ENCODE peak calls at places on chromosomes 6 and 20, in five cellular contexts. One of them, this sample, is unnamed.

GRCh38 chr20:14507711-14508110 is 170.3 kb upstream of the FLRT3 start:
- DNase-seq in thoracic aorta: no peak
- DNase-seq in fibroblast of lung: no peak
- DNase-seq in lower lobe of right lung: no peak
- DNase-seq in heart right ventricle: no peak
- DNase-seq in this sample: no peak

GRCh38 chr6:85126448-85127178 is 323.3 kb upstream of the NT5E start:
- DNase-seq in thoracic aorta: no peak
- DNase-seq in fibroblast of lung: peak; percentile 15
- DNase-seq in lower lobe of right lung: peak; percentile 46
- DNase-seq in heart right ventricle: no peak
- DNase-seq in this sample: peak; percentile 56

GRCh38 chr6:67287566-67287965 is 1347.5 kb upstream of the ADGRB3 start:
- DNase-seq in thoracic aorta: no peak
- DNase-seq in fibroblast of lung: no peak
- DNase-seq in lower lobe of right lung: no peak
- DNase-seq in heart right ventricle: no peak
- DNase-seq in this sample: no peak

GRCh38 chr6:69812746-69813427 is 16.1 kb upstream of the LMBRD1 start:
- DNase-seq in thoracic aorta: no peak
- DNase-seq in fibroblast of lung: no peak
- DNase-seq in lower lobe of right lung: no peak
- DNase-seq in heart right ventricle: no peak
- DNase-seq in this sample: no peak

GRCh38 chr6:111601875-111602274 is 3.8 kb downstream of the TRAF3IP2 start:
- DNase-seq in thoracic aorta: no peak
- DNase-seq in fibroblast of lung: peak; percentile 79
- DNase-seq in lower lobe of right lung: no peak
- DNase-seq in heart right ventricle: peak; percentile 73
- DNase-seq in this sample: no peak

GRCh38 chr20:19885981-19886665 is 128.1 kb downstream of the RIN2 start:
- DNase-seq in thoracic aorta: no peak
- DNase-seq in fibroblast of lung: peak; percentile 52
- DNase-seq in lower lobe of right lung: peak; percentile 70
- DNase-seq in heart right ventricle: peak; percentile 46
- DNase-seq in this sample: peak; percentile 58

GRCh38 chr6:33080127-33081089 is 4.6 kb downstream of the HLA-DPB1 start:
- DNase-seq in thoracic aorta: peak; percentile 35
- DNase-seq in fibroblast of lung: peak; percentile 49
- DNase-seq in lower lobe of right lung: peak; percentile 74
- DNase-seq in heart right ventricle: peak; percentile 80
- DNase-seq in this sample: peak; percentile 60

GRCh38 chr20:7003598-7003997 is 236.1 kb downstream of the BMP2 start:
- DNase-seq in thoracic aorta: no peak
- DNase-seq in fibroblast of lung: peak; percentile 20
- DNase-seq in lower lobe of right lung: no peak
- DNase-seq in heart right ventricle: no peak
- DNase-seq in this sample: no peak

GRCh38 chr6:6683964-6684363 is 95.4 kb downstream of the LY86 start:
- DNase-seq in thoracic aorta: no peak
- DNase-seq in fibroblast of lung: no peak
- DNase-seq in lower lobe of right lung: no peak
- DNase-seq in heart right ventricle: no peak
- DNase-seq in this sample: no peak
- H3K4me1 ChIP-seq in thoracic aorta: no peaks in the 10 kb centered on the region
- H3K4me1 ChIP-seq in fibroblast of lung: no peaks in the 10 kb centered on the region
- H3K4me1 ChIP-seq in lower lobe of right lung: peaks cover 67% of the 10 kb centered on the region
- H3K4me1 ChIP-seq in heart right ventricle: peaks cover 70% of the 10 kb centered on the region
- H3K4me1 ChIP-seq in this sample: peaks cover 17% of the 10 kb centered on the region

GRCh38 chr6:6604015-6604414 is 15.5 kb downstream of the LY86 start:
- DNase-seq in thoracic aorta: no peak
- DNase-seq in fibroblast of lung: no peak
- DNase-seq in lower lobe of right lung: no peak
- DNase-seq in heart right ventricle: no peak
- DNase-seq in this sample: no peak
- H3K9me3 ChIP-seq in thoracic aorta: no peaks in the 10 kb centered on the region
- H3K9me3 ChIP-seq in fibroblast of lung: no peaks in the 10 kb centered on the region
- H3K9me3 ChIP-seq in lower lobe of right lung: peaks cover 10% of the 10 kb centered on the region
- H3K9me3 ChIP-seq in heart right ventricle: peaks cover 13% of the 10 kb centered on the region
- H3K9me3 ChIP-seq in this sample: peaks cover 8% of the 10 kb centered on the region

DNA sequence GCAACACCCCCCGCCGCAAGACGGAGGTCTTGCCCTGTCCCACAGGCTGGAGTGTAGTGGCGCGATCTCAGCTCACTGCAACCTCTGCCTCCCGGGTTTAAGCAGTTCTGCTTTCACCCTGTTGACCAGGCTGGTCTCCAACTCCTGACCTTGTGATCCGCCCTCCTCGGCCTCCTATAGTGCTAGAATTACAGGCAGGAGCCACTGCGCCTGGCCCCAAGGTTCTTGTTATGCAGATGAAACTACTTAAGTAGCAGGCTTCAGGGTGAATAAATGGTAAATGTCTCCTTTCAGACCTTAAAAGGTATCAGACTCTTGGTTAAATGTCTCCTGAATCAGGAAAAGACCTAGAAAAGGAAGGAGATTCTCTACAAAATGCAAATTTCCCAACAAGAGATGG is 95.4 kb upstream of the TMEM181 start:
- DNase-seq in thoracic aorta: no peak
- DNase-seq in fibroblast of lung: no peak
- DNase-seq in lower lobe of right lung: no peak
- DNase-seq in heart right ventricle: no peak
- DNase-seq in this sample: no peak
- H3K4me1 ChIP-seq in thoracic aorta: no peaks in the 10 kb centered on the region
- H3K4me1 ChIP-seq in fibroblast of lung: no peaks in the 10 kb centered on the region
- H3K4me1 ChIP-seq in lower lobe of right lung: no peaks in the 10 kb centered on the region
- H3K4me1 ChIP-seq in heart right ventricle: no peaks in the 10 kb centered on the region
- H3K4me1 ChIP-seq in this sample: no peaks in the 10 kb centered on the region

DNA sequence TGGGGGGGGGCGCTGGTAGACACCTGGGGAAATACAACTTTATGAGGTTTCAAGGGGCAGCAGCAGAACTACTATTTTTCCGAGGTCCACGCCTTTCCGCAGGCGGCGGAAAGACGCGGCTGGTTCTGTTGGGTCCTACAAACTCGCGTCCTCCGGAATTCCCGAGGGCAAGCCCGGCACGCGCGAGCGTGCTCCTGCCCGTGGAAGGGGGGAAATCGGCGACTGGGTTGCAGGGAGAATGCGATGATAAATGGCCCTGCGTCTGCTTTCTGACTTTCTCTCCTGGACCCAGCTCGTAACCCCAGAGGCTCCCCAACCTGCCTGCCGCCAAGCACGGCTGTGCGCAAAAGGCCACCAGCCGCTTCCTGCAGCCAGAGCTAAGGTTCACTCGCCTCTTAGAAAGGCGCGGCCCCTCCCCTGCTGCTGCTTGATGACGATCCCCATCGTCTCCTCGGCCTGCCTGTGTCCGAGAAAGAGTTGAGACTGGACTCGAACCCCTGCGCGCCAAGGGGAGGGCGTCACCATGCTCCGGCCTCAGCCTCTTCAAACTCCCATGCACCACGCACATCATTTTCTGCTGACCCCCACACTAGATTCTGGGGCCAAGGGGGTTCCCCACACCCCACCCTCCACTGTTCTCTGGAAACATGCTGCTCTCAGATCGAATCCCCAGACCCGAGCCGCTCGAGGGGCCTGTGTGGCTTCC is 6.7 kb downstream of the FOXA2 start:
- DNase-seq in thoracic aorta: no peak
- DNase-seq in fibroblast of lung: no peak
- DNase-seq in lower lobe of right lung: peak; percentile 84
- DNase-seq in heart right ventricle: no peak
- DNase-seq in this sample: no peak
- H3K9me3 ChIP-seq in thoracic aorta: no peaks in the 10 kb centered on the region
- H3K9me3 ChIP-seq in fibroblast of lung: no peaks in the 10 kb centered on the region
- H3K9me3 ChIP-seq in lower lobe of right lung: no peaks in the 10 kb centered on the region
- H3K9me3 ChIP-seq in heart right ventricle: no peaks in the 10 kb centered on the region
- H3K9me3 ChIP-seq in this sample: no peaks in the 10 kb centered on the region

DNA sequence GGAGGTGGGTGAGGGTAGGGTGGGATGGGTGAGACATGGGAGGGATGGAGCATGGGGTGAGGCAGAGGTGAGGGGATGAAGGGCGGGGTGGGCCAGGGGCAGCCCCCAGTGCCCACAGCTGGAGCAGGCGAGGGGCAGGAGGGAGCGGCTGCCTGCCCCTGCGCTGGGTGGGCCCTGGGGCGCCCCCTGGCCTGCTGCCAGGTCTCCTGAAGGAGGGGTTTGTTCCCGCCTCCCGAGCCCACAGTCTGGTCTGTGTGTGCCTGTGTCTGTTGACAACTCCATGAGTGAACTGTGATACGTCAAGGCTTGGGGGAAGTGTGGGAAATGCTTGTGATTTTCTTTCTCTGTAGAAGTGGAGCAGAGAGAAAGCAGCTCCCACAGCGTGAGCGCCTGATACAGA is 10.9 kb upstream of the MRGBP start:
- DNase-seq in thoracic aorta: no peak
- DNase-seq in fibroblast of lung: no peak
- DNase-seq in lower lobe of right lung: no peak
- DNase-seq in heart right ventricle: no peak
- DNase-seq in this sample: no peak
- H3K4me1 ChIP-seq in thoracic aorta: no peaks in the 10 kb centered on the region
- H3K4me1 ChIP-seq in fibroblast of lung: no peaks in the 10 kb centered on the region
- H3K4me1 ChIP-seq in lower lobe of right lung: no peaks in the 10 kb centered on the region
- H3K4me1 ChIP-seq in heart right ventricle: peaks cover 19% of the 10 kb centered on the region
- H3K4me1 ChIP-seq in this sample: peaks cover 5% of the 10 kb centered on the region

DNA sequence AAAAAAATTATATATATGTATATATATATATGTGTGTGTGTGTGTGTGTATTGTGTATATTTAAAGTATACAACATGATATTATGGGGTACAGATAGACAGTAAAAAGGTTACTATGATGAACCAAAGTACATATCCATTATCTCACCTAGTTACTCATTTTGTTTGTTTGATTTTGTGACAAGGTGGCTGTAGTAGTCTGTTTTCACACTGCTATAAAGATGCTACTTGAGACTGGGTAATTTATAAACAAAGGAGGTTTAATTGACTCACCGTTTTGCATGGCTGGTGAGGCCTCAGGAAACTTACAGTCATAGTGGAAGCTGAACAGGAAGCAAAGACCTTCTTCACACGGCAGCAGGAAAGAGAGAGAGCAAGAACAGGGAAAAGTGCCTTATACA is 30.1 kb upstream of the DACT2 start:
- DNase-seq in thoracic aorta: no peak
- DNase-seq in fibroblast of lung: no peak
- DNase-seq in lower lobe of right lung: no peak
- DNase-seq in heart right ventricle: no peak
- DNase-seq in this sample: no peak
- H3K9me3 ChIP-seq in thoracic aorta: no peaks in the 10 kb centered on the region
- H3K9me3 ChIP-seq in fibroblast of lung: no peaks in the 10 kb centered on the region
- H3K9me3 ChIP-seq in lower lobe of right lung: no peaks in the 10 kb centered on the region
- H3K9me3 ChIP-seq in heart right ventricle: peaks cover 9% of the 10 kb centered on the region
- H3K9me3 ChIP-seq in this sample: no peaks in the 10 kb centered on the region

DNA sequence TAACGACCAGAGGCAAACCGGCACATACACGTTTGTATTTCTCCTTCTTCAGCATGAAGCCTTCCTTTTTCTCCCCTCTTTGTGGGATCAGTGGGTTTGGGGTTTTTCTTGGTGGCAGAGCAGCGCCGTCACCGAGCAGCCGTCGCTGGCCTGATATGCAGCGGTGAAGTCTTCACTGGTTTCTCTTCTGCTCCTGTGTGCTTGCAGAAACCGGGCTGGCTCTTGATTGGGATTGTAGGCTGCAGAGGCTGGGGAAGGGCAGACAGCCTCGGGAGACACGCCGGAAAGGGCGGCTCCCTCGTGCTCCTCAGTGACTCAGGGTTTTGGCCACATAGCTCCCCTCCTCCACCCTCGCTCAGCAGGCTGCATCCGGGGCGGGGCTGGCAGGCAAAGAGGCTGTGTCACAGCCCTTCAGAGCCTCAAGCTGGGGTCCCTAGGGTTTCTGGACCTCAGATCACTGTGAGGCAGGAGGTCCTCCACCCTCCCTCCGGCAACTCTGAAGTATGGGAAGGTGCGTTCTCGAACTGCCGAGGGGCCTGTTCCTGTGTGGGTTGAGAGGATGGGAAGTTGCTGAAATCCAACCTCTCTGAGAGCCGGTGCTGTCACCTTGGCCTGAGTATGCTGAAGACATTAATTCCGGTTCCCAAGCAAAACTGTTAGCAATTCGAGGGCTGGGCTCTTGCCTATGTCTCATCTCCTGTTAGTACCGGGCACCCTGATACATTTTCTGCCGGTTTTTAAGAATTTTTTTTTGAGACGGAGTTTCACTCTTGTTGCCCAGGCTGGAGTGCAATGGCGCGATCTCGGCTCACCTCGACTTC is 24.2 kb downstream of the NQO2 start:
- DNase-seq in thoracic aorta: peak; percentile 88
- DNase-seq in fibroblast of lung: peak; percentile 87
- DNase-seq in lower lobe of right lung: peak; percentile 94
- DNase-seq in heart right ventricle: peak; percentile 95
- DNase-seq in this sample: peak; percentile 96
- H3K4me1 ChIP-seq in thoracic aorta: peaks cover 24% of the 10 kb centered on the region
- H3K4me1 ChIP-seq in fibroblast of lung: peaks cover 6% of the 10 kb centered on the region
- H3K4me1 ChIP-seq in lower lobe of right lung: peaks cover 38% of the 10 kb centered on the region
- H3K4me1 ChIP-seq in heart right ventricle: peaks cover 43% of the 10 kb centered on the region
- H3K4me1 ChIP-seq in this sample: peaks cover 46% of the 10 kb centered on the region

DNA sequence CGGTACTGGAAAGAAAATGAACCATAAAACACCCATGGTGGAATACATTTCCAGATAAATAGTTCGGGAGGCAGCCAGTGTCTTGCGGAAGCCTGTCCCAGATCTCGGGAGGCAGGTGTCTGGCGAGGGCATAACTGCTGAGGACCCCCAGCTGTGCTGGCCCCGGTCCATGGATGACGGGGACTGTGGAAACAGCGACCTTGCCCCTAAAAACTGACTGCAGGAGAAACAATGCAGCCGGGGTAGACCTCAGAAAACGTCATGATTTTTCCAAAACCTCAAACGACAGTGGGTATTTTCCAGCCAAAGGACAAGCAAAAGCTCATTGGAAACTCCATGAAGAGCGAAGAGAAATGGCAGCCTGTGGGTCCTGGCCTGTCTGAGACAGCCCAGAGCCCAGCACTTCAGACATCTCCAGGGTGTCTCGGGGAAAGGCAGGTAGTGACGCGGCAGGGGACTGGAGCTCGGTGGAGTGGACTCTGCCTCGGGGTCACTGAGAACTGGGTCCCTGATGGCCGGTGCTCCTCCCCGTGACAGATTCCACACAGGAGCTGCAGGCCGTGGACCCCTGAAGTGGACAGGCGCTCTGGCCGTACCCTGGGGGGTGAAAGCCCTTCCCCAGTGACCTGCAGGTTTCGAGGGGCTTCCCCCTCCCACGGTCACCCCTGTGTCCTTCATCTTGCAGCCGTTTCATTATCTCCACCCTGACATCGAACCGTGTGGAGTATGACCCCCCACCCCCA is 188.6 kb downstream of the SYNDIG1 start:
- DNase-seq in thoracic aorta: no peak
- DNase-seq in fibroblast of lung: peak; percentile 47
- DNase-seq in lower lobe of right lung: no peak
- DNase-seq in heart right ventricle: no peak
- DNase-seq in this sample: no peak
- H3K9me3 ChIP-seq in thoracic aorta: no peaks in the 10 kb centered on the region
- H3K9me3 ChIP-seq in fibroblast of lung: no peaks in the 10 kb centered on the region
- H3K9me3 ChIP-seq in lower lobe of right lung: no peaks in the 10 kb centered on the region
- H3K9me3 ChIP-seq in heart right ventricle: no peaks in the 10 kb centered on the region
- H3K9me3 ChIP-seq in this sample: no peaks in the 10 kb centered on the region

This sample was measured in psoas muscle.